ENCODE peak calls at places on chromosomes 5 and 9, in six cellular contexts. H, M, R, A, W and G are unnamed samples.

GRCh38 chr5:136311999-136312398 is 53.3 kb downstream of the TRPC7 start:
- DNase-seq in H (no peak), M (no peak), R (no peak), A (no peak), W (no peak), G (no peak)

GRCh38 chr5:160485364-160486010 is 63.8 kb downstream of the PTTG1 start:
- DNase-seq in H (no peak), M (no peak), R (no peak), A (no peak), W (no peak), G (no peak)

GRCh38 chr5:10289353-10289752 is 18.3 kb downstream of the CMBL start:
- DNase-seq in H (no peak), M (no peak), R (no peak), A (no peak), W (no peak), G (peak)

GRCh38 chr9:18666348-18666747 is 192.4 kb downstream of the ADAMTSL1 start:
- DNase-seq in H (no peak), M (no peak), R (no peak), A (no peak), W (no peak), G (no peak)

GRCh38 chr9:116189683-116190082 is 36.1 kb downstream of the PAPPA start:
- DNase-seq in H (no peak), M (no peak), R (no peak), A (no peak), W (no peak), G (no peak)

GRCh38 chr9:136532799-136533774 is 12.8 kb downstream of the NOTCH1 start:
- DNase-seq in H (no peak), M (no peak), R (no peak), A (no peak), W (no peak), G (no peak)

GRCh38 chr9:126471084-126471611 is 142.6 kb upstream of the LMX1B start:
- DNase-seq in H (no peak), M (no peak), R (no peak), A (peak), W (no peak), G (peak)

GRCh38 chr9:122360891-122361290 is 9.9 kb upstream of the PTGS1 start:
- DNase-seq in H (no peak), M (no peak), R (no peak), A (peak), W (no peak), G (no peak)

GRCh38 chr9:77883846-77884771 is 147.5 kb downstream of the GNAQ start:
- DNase-seq in H (no peak), M (peak), R (no peak), A (no peak), W (no peak), G (no peak)

GRCh38 chr9:121359358-121360294 is 10.4 kb downstream of the STOM start:
- DNase-seq in H (no peak), M (no peak), R (no peak), A (no peak), W (no peak), G (no peak)

GRCh38 chr5:95817430-95817829 is 5.1 kb downstream of the GLRX start:
- DNase-seq in H (no peak), M (peak), R (no peak), A (no peak), W (no peak), G (no peak)

GRCh38 chr9:97820373-97820772 is 32.7 kb upstream of the FOXE1 start:
- DNase-seq in H (no peak), M (no peak), R (no peak), A (no peak), W (no peak), G (no peak)

GRCh38 chr5:50978903-50979302 is 312.5 kb downstream of the PARP8 start:
- DNase-seq in H (no peak), M (no peak), R (no peak), A (no peak), W (no peak), G (no peak)

GRCh38 chr9:95499847-95500246 is 16.9 kb downstream of the PTCH1 start:
- DNase-seq in H (peak), M (no peak), R (no peak), A (no peak), W (peak), G (no peak)

GRCh38 chr5:135429326-135429725 is 17.8 kb downstream of the DCANP1 start:
- DNase-seq in H (no peak), M (peak), R (no peak), A (no peak), W (peak), G (peak)

GRCh38 chr5:168680395-168680794 is 101.2 kb upstream of the PANK3 start:
- DNase-seq in H (no peak), M (no peak), R (no peak), A (no peak), W (no peak), G (no peak)

GRCh38 chr5:80198920-80199319 is 56.9 kb downstream of the SERINC5 start:
- DNase-seq in H (no peak), M (no peak), R (no peak), A (no peak), W (no peak), G (no peak)

GRCh38 chr9:134265078-134265477 is 61.2 kb upstream of the RXRA start:
- DNase-seq in H (no peak), M (no peak), R (no peak), A (no peak), W (peak), G (peak)

GRCh38 chr5:171825046-171825445 is 39.4 kb downstream of the SMIM23 start:
- DNase-seq in H (no peak), M (no peak), R (no peak), A (no peak), W (no peak), G (no peak)

GRCh38 chr5:123209163-123210013 is 120.3 kb downstream of the PRDM6 start:
- DNase-seq in H (no peak), M (no peak), R (no peak), A (no peak), W (peak), G (no peak)

GRCh38 chr9:128887914-128888350 is 6.0 kb downstream of the LRRC8A start:
- DNase-seq in H (no peak), M (peak), R (no peak), A (no peak), W (no peak), G (no peak)

GRCh38 chr5:117701067-117701466 is 1126.4 kb upstream of the SEMA6A start:
- DNase-seq in H (no peak), M (no peak), R (no peak), A (no peak), W (no peak), G (no peak)

GRCh38 chr5:127012933-127013332 is 17.4 kb downstream of the MARCHF3 start:
- DNase-seq in H (no peak), M (no peak), R (no peak), A (no peak), W (no peak), G (no peak)

GRCh38 chr5:38500861-38501260 is 55.6 kb downstream of the LIFR start:
- DNase-seq in H (no peak), M (peak), R (no peak), A (no peak), W (no peak), G (no peak)

GRCh38 chr9:31839273-31839672 is 545.2 kb upstream of the ACO1 start:
- DNase-seq in H (no peak), M (peak), R (no peak), A (no peak), W (peak), G (no peak)

GRCh38 chr9:135123735-135124134 is 36.3 kb downstream of the OLFM1 start:
- DNase-seq in H (peak), M (no peak), R (no peak), A (no peak), W (no peak), G (peak)

GRCh38 chr5:2466966-2467365 is 284.5 kb downstream of the IRX2 start:
- DNase-seq in H (no peak), M (no peak), R (no peak), A (no peak), W (no peak), G (no peak)

GRCh38 chr5:145829708-145830361 is 5.3 kb downstream of the PRELID2 start:
- DNase-seq in H (no peak), M (no peak), R (no peak), A (no peak), W (peak), G (no peak)

GRCh38 chr9:109568089-109568488 is 70.0 kb upstream of the PTPN3 start:
- DNase-seq in H (no peak), M (no peak), R (no peak), A (no peak), W (no peak), G (no peak)

DNA sequence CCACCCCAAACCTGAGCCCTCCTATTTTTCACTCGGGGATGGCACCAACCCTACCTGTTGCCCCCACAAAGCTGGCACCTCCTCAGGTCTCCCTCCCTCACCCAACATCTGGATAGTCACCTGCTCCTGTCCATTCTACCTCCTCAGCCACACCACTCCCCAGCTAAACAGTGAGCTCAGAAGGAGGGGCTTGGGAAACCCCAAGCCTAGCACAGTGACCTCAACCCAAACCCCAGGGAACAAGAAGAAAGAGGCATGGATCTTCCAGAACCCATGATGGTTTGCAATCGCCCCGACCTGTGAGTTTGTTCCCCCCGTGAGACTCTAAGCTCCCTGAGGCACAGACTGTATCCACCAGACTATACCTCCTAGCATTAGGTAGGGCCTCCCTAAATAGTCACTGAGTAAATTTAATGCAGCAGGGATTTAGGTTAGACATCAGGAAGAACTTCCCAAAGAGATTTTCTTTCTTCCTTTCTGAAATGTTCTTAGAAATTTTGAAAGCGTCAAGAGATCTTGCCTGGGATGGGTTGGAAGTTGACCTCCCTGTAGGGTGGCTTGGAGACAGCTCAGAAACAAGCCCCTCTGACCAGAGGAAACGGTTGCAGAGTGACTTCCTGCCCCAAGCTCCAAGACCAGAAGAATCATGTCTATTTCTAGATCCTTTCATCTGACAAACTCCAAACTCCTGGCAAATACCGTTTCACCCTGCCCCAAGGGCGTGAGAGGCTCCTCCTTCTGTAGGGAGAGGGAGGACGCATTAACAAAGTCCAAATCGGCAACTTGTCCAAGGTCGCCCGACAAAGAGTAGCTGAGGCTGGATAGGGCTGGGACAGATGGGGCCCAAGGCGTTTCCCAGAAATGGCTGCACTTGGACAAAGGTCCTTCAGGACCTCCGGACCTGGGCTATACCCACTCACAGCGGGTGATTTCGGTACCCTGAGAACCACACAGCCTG is 4.1 kb downstream of the FIBCD1 start:
- DNase-seq in H (no peak), M (no peak), R (no peak), A (no peak), W (peak), G (no peak)
- H3K27ac ChIP-seq in H (no peak), M (no peak), R (no peak), A (no peak), W (no peak), G (no peak)

GRCh38 chr5:41973087-41973486 is 48.0 kb downstream of the FBXO4 start:
- DNase-seq in H (no peak), M (no peak), R (no peak), A (no peak), W (no peak), G (no peak)

GRCh38 chr5:41973887-41974286 is 48.8 kb downstream of the FBXO4 start:
- DNase-seq in H (no peak), M (no peak), R (no peak), A (no peak), W (no peak), G (no peak)

GRCh38 chr5:41967401-41967800 is 42.3 kb downstream of the FBXO4 start:
- DNase-seq in H (no peak), M (no peak), R (no peak), A (no peak), W (no peak), G (no peak)

GRCh38 chr5:41966706-41967105 is 41.6 kb downstream of the FBXO4 start:
- DNase-seq in H (no peak), M (no peak), R (no peak), A (no peak), W (no peak), G (no peak)

GRCh38 chr5:41968153-41968723 is 43.2 kb downstream of the FBXO4 start:
- DNase-seq in H (peak), M (no peak), R (no peak), A (no peak), W (no peak), G (no peak)
- H3K4me3 ChIP-seq in H (no peak), M (no peak), R (no peak), A (no peak), W (no peak), G (no peak)

GRCh38 chr5:44257221-44257620 is 132.0 kb downstream of the FGF10 start:
- DNase-seq in H (no peak), M (no peak), R (no peak), A (no peak), W (no peak), G (no peak)

GRCh38 chr5:44246986-44247385 is 142.2 kb downstream of the FGF10 start:
- DNase-seq in H (no peak), M (no peak), R (no peak), A (no peak), W (no peak), G (no peak)

GRCh38 chr5:44252545-44252944 is 136.7 kb downstream of the FGF10 start:
- DNase-seq in H (no peak), M (no peak), R (no peak), A (no peak), W (no peak), G (no peak)
- H3K27ac ChIP-seq in H (no peak), M (no peak), R (no peak), A (no peak), W (no peak), G (no peak)

GRCh38 chr9:92945796-92946195 is 1.5 kb upstream of the FGD3 start:
- DNase-seq in H (no peak), M (no peak), R (no peak), A (no peak), W (no peak), G (no peak)

GRCh38 chr9:92949266-92949982 is 2.1 kb downstream of the FGD3 start:
- DNase-seq in H (no peak), M (no peak), R (no peak), A (peak), W (no peak), G (no peak)

GRCh38 chr9:92948032-92948534 is 760 bp downstream of the FGD3 start:
- DNase-seq in H (no peak), M (no peak), R (no peak), A (peak), W (no peak), G (no peak)

GRCh38 chr9:92948632-92949031 is 1.3 kb downstream of the FGD3 start:
- DNase-seq in H (no peak), M (no peak), R (no peak), A (peak), W (no peak), G (no peak)

GRCh38 chr9:92947268-92948031 is at the start of gene FGD3:
- DNase-seq in H (peak), M (peak), R (no peak), A (peak), W (no peak), G (no peak)
- H3K4me3 ChIP-seq in H (peak), M (peak), R (peak), A (no peak), W (peak), G (peak)

DNA sequence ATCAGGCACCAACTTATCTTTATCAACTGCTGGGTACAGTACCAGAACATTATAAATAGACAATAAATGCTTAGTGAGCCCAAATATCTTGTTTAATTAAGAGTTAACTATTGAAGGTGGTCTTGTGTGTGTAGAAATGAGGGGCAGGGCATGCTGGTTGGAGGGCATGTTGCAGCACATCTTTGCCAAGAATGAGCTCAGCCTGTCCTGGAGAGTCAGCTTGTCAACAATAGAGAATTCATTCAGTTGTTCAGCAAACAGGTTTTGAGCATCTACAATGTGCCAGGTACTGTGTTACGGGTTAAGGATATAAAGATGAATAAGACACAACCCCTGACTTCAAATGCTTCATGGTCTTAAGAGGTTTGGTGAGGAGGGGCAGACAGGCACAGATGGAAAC is 19.2 kb upstream of the F2RL1 start:
- DNase-seq in H (no peak), M (no peak), R (no peak), A (no peak), W (no peak), G (no peak)
- H3K27ac ChIP-seq in H (no peak), M (no peak), R (no peak), A (no peak), W (no peak), G (no peak)

GRCh38 chr9:90000925-90001324 is 396.1 kb downstream of the GADD45G start:
- DNase-seq in H (no peak), M (no peak), R (no peak), A (no peak), W (no peak), G (no peak)

GRCh38 chr9:89999176-89999533 is 394.3 kb downstream of the GADD45G start:
- DNase-seq in H (no peak), M (no peak), R (no peak), A (no peak), W (no peak), G (no peak)

GRCh38 chr9:90002299-90003045 is 397.7 kb downstream of the GADD45G start:
- DNase-seq in H (peak), M (no peak), R (no peak), A (no peak), W (no peak), G (no peak)

GRCh38 chr9:90001756-90002155 is 396.9 kb downstream of the GADD45G start:
- DNase-seq in H (peak), M (no peak), R (no peak), A (no peak), W (no peak), G (no peak)

DNA sequence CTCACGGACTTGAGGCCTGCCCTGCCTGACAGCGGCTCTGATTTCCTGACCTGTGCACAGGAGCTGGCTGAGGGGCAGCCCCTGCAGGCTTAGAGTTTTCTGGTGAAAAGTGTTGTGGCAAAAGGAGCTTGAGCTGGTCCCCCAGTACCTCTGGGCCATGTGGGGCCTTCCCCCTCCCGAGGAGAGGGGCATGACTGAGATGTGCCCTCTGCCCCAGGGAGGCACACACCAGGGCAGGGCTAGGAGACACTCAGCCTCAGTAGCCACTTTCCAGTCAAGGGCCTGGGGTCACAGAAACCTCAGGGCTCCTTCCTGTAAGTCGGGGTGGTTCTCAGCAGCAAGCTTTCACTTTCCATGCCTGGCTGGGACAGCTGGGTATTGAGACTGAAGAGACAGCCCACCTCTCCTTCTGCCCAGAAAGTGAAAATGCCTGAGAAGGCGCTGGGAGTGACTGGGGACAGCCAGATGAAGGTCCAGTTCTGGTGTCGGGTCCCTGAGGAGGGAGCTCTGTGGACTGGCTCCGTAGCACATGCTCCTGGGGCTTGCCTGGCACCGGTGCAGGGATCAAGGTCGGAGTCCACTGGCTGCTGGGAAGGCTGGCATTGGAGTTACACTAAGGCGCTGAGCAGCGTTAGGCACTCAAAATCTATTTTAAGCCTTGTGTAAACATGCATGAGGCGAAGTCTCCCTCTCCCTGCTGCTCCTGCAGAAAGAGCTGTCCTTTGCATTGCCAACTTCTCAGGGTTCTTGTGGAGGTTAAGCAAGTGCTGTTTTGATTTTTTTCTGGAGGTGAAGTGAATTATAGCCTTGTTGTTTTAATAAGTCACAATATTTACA is 394.9 kb downstream of the GADD45G start:
- DNase-seq in H (peak), M (no peak), R (peak), A (peak), W (peak), G (peak)
- H3K4me3 ChIP-seq in H (no peak), M (no peak), R (peak), A (no peak), W (peak), G (no peak)

DNA sequence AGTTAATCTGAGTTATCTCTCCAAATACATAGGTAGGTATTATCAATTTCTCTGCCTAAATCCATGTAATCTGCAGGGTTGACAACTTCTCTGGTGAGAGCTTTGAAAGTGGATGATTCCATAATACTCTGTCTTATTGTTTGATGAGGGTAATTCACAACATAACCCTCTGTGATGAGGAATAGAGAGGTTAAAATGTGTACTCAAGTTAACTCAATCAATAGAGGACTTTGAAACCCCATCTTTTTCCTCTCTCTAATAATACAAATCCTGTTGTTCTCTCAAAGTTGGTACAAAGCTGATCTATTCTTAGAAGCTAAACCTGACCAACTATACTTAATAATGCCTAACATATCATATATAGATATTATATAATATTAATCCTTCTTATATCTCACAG is 100.1 kb downstream of the PLPPR1 start:
- DNase-seq in H (no peak), M (no peak), R (no peak), A (no peak), W (no peak), G (no peak)
- H3K27ac ChIP-seq in H (no peak), M (no peak), R (no peak), A (no peak), W (no peak), G (no peak)

GRCh38 chr9:20317701-20318100 is 304.6 kb downstream of the MLLT3 start:
- DNase-seq in H (no peak), M (no peak), R (no peak), A (no peak), W (no peak), G (no peak)
- H3K4me3 ChIP-seq in H (no peak), M (no peak), R (no peak), A (no peak), W (no peak), G (no peak)

GRCh38 chr5:150625164-150625535 is 15.3 kb upstream of the SYNPO start:
- DNase-seq in H (no peak), M (no peak), R (no peak), A (peak), W (no peak), G (peak)
- H3K27ac ChIP-seq in H (peak), M (no peak), R (peak), A (peak), W (no peak), G (peak)